ENCODE peak calls at places on chromosomes 1 and 21, in four cellular contexts. One of them, this sample, is unnamed.

GRCh38 chr1:181936768-181937581 is 124.5 kb downstream of the ZNF648 start:
- DNase-seq in epithelial cell of esophagus: peak
- DNase-seq in glomerular endothelial cell: no peak
- DNase-seq in H54: peak
- DNase-seq in this sample: peak

GRCh38 chr1:107057197-107058133 is 991 bp downstream of the PRMT6 start:
- DNase-seq in epithelial cell of esophagus: peak
- DNase-seq in H54: no peak
- DNase-seq in glomerular endothelial cell: no peak
- DNase-seq in this sample: peak

GRCh38 chr1:99917214-99917613 is 52.6 kb upstream of the SLC35A3 start:
- DNase-seq in H54: no peak
- DNase-seq in epithelial cell of esophagus: no peak
- DNase-seq in glomerular endothelial cell: no peak
- DNase-seq in this sample: no peak

GRCh38 chr1:238060046-238060445 is 169.3 kb upstream of the ZP4 start:
- DNase-seq in H54: no peak
- DNase-seq in epithelial cell of esophagus: no peak
- DNase-seq in glomerular endothelial cell: no peak
- DNase-seq in this sample: no peak

GRCh38 chr1:221708076-221708571 is 33.8 kb downstream of the DUSP10 start:
- DNase-seq in H54: no peak
- DNase-seq in glomerular endothelial cell: no peak
- DNase-seq in epithelial cell of esophagus: no peak
- DNase-seq in this sample: no peak

GRCh38 chr1:87591492-87591891 is 262.8 kb downstream of the LMO4 start:
- DNase-seq in H54: no peak
- DNase-seq in epithelial cell of esophagus: no peak
- DNase-seq in glomerular endothelial cell: no peak
- DNase-seq in this sample: no peak

GRCh38 chr1:199550384-199551067 is 477.0 kb upstream of the NR5A2 start:
- DNase-seq in epithelial cell of esophagus: no peak
- DNase-seq in H54: no peak
- DNase-seq in glomerular endothelial cell: no peak
- DNase-seq in this sample: peak

GRCh38 chr1:228337031-228337564 is 69.5 kb downstream of the TRIM11 start:
- DNase-seq in H54: no peak
- DNase-seq in epithelial cell of esophagus: no peak
- DNase-seq in glomerular endothelial cell: no peak
- DNase-seq in this sample: no peak

GRCh38 chr1:67853704-67854103 is 20.4 kb upstream of the GNG12 start:
- DNase-seq in epithelial cell of esophagus: peak
- DNase-seq in H54: peak
- DNase-seq in glomerular endothelial cell: no peak
- DNase-seq in this sample: peak

GRCh38 chr1:19300211-19300610 is 11.6 kb upstream of the AKR7A3 start:
- DNase-seq in epithelial cell of esophagus: no peak
- DNase-seq in glomerular endothelial cell: no peak
- DNase-seq in H54: no peak
- DNase-seq in this sample: no peak

GRCh38 chr1:201590474-201590873 is 51.5 kb downstream of the NAV1 start:
- DNase-seq in H54: no peak
- DNase-seq in glomerular endothelial cell: no peak
- DNase-seq in epithelial cell of esophagus: no peak
- DNase-seq in this sample: no peak

GRCh38 chr1:151989131-151989868 is 4.4 kb downstream of the S100A10 start:
- DNase-seq in H54: no peak
- DNase-seq in glomerular endothelial cell: no peak
- DNase-seq in epithelial cell of esophagus: peak
- DNase-seq in this sample: no peak

GRCh38 chr1:188055921-188056505 is 1227.3 kb downstream of the PLA2G4A start:
- DNase-seq in epithelial cell of esophagus: no peak
- DNase-seq in glomerular endothelial cell: no peak
- DNase-seq in H54: no peak
- DNase-seq in this sample: no peak

GRCh38 chr1:26477446-26478152 is 5.4 kb downstream of the HMGN2 start:
- DNase-seq in glomerular endothelial cell: no peak
- DNase-seq in epithelial cell of esophagus: no peak
- DNase-seq in H54: no peak
- DNase-seq in this sample: no peak

GRCh38 chr1:160605205-160605604 is 25.9 kb upstream of the CD84 start:
- DNase-seq in glomerular endothelial cell: no peak
- DNase-seq in H54: no peak
- DNase-seq in epithelial cell of esophagus: no peak
- DNase-seq in this sample: no peak

GRCh38 chr1:17878837-17879236 is 123.7 kb downstream of the ACTL8 start:
- DNase-seq in glomerular endothelial cell: no peak
- DNase-seq in epithelial cell of esophagus: no peak
- DNase-seq in H54: peak
- DNase-seq in this sample: no peak

GRCh38 chr1:145689922-145690321 is 17.2 kb downstream of the PDZK1 start:
- DNase-seq in H54: no peak
- DNase-seq in epithelial cell of esophagus: peak
- DNase-seq in glomerular endothelial cell: no peak
- DNase-seq in this sample: no peak

GRCh38 chr1:44881011-44881632 is 38.1 kb upstream of the PTCH2 start:
- DNase-seq in glomerular endothelial cell: no peak
- DNase-seq in epithelial cell of esophagus: peak
- DNase-seq in H54: peak
- DNase-seq in this sample: no peak

GRCh38 chr1:175591083-175591743 is 152.2 kb downstream of the TNR start:
- DNase-seq in glomerular endothelial cell: no peak
- DNase-seq in epithelial cell of esophagus: no peak
- DNase-seq in H54: no peak
- DNase-seq in this sample: no peak

GRCh38 chr1:241408170-241408569 is 51.2 kb upstream of the RGS7 start:
- DNase-seq in epithelial cell of esophagus: peak
- DNase-seq in H54: no peak
- DNase-seq in glomerular endothelial cell: no peak
- DNase-seq in this sample: no peak

GRCh38 chr1:182616130-182617074 is 12.2 kb upstream of the RGS16 start:
- DNase-seq in glomerular endothelial cell: no peak
- DNase-seq in epithelial cell of esophagus: peak
- DNase-seq in H54: no peak
- DNase-seq in this sample: peak

GRCh38 chr21:34544032-34544496 is 32.1 kb upstream of the KCNE1 start:
- DNase-seq in epithelial cell of esophagus: peak
- DNase-seq in glomerular endothelial cell: no peak
- DNase-seq in H54: no peak
- DNase-seq in this sample: peak

GRCh38 chr1:108601708-108602410 is 42.0 kb downstream of the EEIG2 start:
- DNase-seq in glomerular endothelial cell: no peak
- DNase-seq in epithelial cell of esophagus: no peak
- DNase-seq in H54: no peak
- DNase-seq in this sample: no peak

GRCh38 chr1:32392358-32392757 is 1.9 kb downstream of the BSDC1 start:
- DNase-seq in epithelial cell of esophagus: no peak
- DNase-seq in glomerular endothelial cell: no peak
- DNase-seq in H54: no peak
- DNase-seq in this sample: no peak

GRCh38 chr1:178412400-178412770 is 84.4 kb downstream of the CLEC20A start:
- DNase-seq in H54: no peak
- DNase-seq in epithelial cell of esophagus: no peak
- DNase-seq in glomerular endothelial cell: no peak
- DNase-seq in this sample: no peak

GRCh38 chr1:35573198-35573775 is at the start of gene TFAP2E:
- DNase-seq in glomerular endothelial cell: no peak
- DNase-seq in epithelial cell of esophagus: peak
- DNase-seq in H54: no peak
- DNase-seq in this sample: peak

GRCh38 chr1:236471653-236472052 is 52.1 kb upstream of the LGALS8 start:
- DNase-seq in glomerular endothelial cell: no peak
- DNase-seq in epithelial cell of esophagus: no peak
- DNase-seq in H54: no peak
- DNase-seq in this sample: peak

GRCh38 chr1:226332947-226333346 is 24.0 kb upstream of the LIN9 start:
- DNase-seq in glomerular endothelial cell: no peak
- DNase-seq in epithelial cell of esophagus: no peak
- DNase-seq in H54: no peak
- DNase-seq in this sample: no peak

GRCh38 chr1:42923367-42924248 is 35.1 kb downstream of the SLC2A1 start:
- DNase-seq in glomerular endothelial cell: no peak
- DNase-seq in H54: no peak
- DNase-seq in epithelial cell of esophagus: no peak
- DNase-seq in this sample: no peak

GRCh38 chr1:54476231-54477109 is 70.3 kb upstream of the SSBP3 start:
- DNase-seq in glomerular endothelial cell: no peak
- DNase-seq in epithelial cell of esophagus: no peak
- DNase-seq in H54: no peak
- DNase-seq in this sample: no peak

GRCh38 chr1:1402081-1402900 is 3.2 kb upstream of the CCNL2 start:
- DNase-seq in glomerular endothelial cell: peak
- DNase-seq in epithelial cell of esophagus: peak
- DNase-seq in H54: no peak
- DNase-seq in this sample: peak

GRCh38 chr21:42983102-42983501 is 8.7 kb downstream of the PKNOX1 start:
- DNase-seq in glomerular endothelial cell: no peak
- DNase-seq in H54: no peak
- DNase-seq in epithelial cell of esophagus: no peak
- DNase-seq in this sample: no peak

GRCh38 chr1:45490121-45490622 is 791 bp downstream of the TESK2 start:
- DNase-seq in glomerular endothelial cell: no peak
- DNase-seq in epithelial cell of esophagus: no peak
- DNase-seq in H54: no peak
- DNase-seq in this sample: no peak

This sample was measured in iPS-NIHi11.